ENCODE peak calls at places on chromosomes 16 and 17, in eight cellular contexts. W is hepatic stellate cell, P is H54, F is NCI-H345, A is NCI-H1436 treated with DMSO at 0.1 percent for 48 hours, D is BE2C, X is amygdala, I is NCI-H2081. E is an unnamed sample.
A peak's percentile ranks its signal among the peaks of the same experiment; 100 is the strongest.

GRCh38 chr16:54936086-54936978 is 5.7 kb downstream of the IRX5 start:
- DNase-seq in W (peak; percentile 61), P (no peak), F (no peak), A (no peak), D (no peak), X (no peak), I (no peak), E (peak; percentile 37)

GRCh38 chr16:2770057-2770780 is 6.9 kb downstream of the ELOB start:
- DNase-seq in W (no peak), P (no peak), F (no peak), A (no peak), D (no peak), X (no peak), I (no peak), E (no peak)

GRCh38 chr16:85616608-85617311 is 3.6 kb downstream of the GSE1 start:
- DNase-seq in W (no peak), P (no peak), F (no peak), A (no peak), D (no peak), X (peak; percentile 12), I (peak; percentile 57), E (peak; percentile 74)

GRCh38 chr17:69287168-69287567 is 39.8 kb downstream of the ABCA5 start:
- DNase-seq in W (no peak), P (no peak), F (no peak), A (no peak), D (no peak), X (no peak), I (no peak), E (no peak)

GRCh38 chr17:17412331-17412730 is 64.5 kb upstream of the MED9 start:
- DNase-seq in W (peak; percentile 58), P (peak; percentile 53), F (no peak), A (no peak), D (no peak), X (no peak), I (no peak), E (no peak)

GRCh38 chr17:74403512-74404137 is 28.3 kb upstream of the GPRC5C start:
- DNase-seq in W (no peak), P (no peak), F (no peak), A (no peak), D (no peak), X (no peak), I (no peak), E (no peak)

GRCh38 chr17:43768382-43768781 is 9.8 kb upstream of the SOST start:
- DNase-seq in W (no peak), P (no peak), F (no peak), A (no peak), D (no peak), X (no peak), I (no peak), E (peak; percentile 76)

GRCh38 chr16:24523569-24523968 is 15.8 kb upstream of the RBBP6 start:
- DNase-seq in W (no peak), P (no peak), F (no peak), A (no peak), D (peak; percentile 45), X (no peak), I (no peak), E (no peak)

GRCh38 chr16:53291757-53292392 is 142.4 kb upstream of the RBL2 start:
- DNase-seq in W (no peak), P (no peak), F (no peak), A (no peak), D (no peak), X (no peak), I (no peak), E (no peak)

E was measured in mucosa of descending colon.